ENCODE peak calls at places on chromosomes 6 and 20, in ten cellular contexts. One of them, this sample, is unnamed.
A peak's percentile ranks its signal among the peaks of the same experiment; 100 is the strongest.

GRCh38 chr6:1925743-1926430 is 316.2 kb downstream of the FOXC1 start:
- DNase-seq in cerebellum: no peak
- DNase-seq in ELF-1: no peak
- DNase-seq in AML-193: no peak
- DNase-seq in ascending aorta: no peak
- DNase-seq in CD4-positive, alpha-beta memory T cell: no peak
- DNase-seq in neural progenitor cell: no peak
- DNase-seq in CD8-positive, alpha-beta memory T cell: no peak
- DNase-seq in NCI-H1417 treated with DMSO at 0.1 percent for 48 hours: no peak
- DNase-seq in stimulated activated CD4-positive, alpha-beta T cell treated with anti-CD3 and anti-CD28 coated beads, Interleukin-1b, Interleukin-23, amount 100 ng/mL, for 4 hours: no peak
- DNase-seq in this sample: no peak

GRCh38 chr6:117548797-117549301 is 53.5 kb downstream of the GOPC start:
- DNase-seq in CD8-positive, alpha-beta memory T cell: peak; percentile 43
- DNase-seq in CD4-positive, alpha-beta memory T cell: peak; percentile 52
- DNase-seq in neural progenitor cell: no peak
- DNase-seq in ELF-1: no peak
- DNase-seq in ascending aorta: no peak
- DNase-seq in NCI-H1417 treated with DMSO at 0.1 percent for 48 hours: no peak
- DNase-seq in stimulated activated CD4-positive, alpha-beta T cell treated with anti-CD3 and anti-CD28 coated beads, Interleukin-1b, Interleukin-23, amount 100 ng/mL, for 4 hours: no peak
- DNase-seq in AML-193: peak; percentile 13
- DNase-seq in cerebellum: no peak
- DNase-seq in this sample: no peak

GRCh38 chr6:148175511-148176188 is 167.0 kb upstream of the SASH1 start:
- DNase-seq in ascending aorta: no peak
- DNase-seq in AML-193: no peak
- DNase-seq in NCI-H1417 treated with DMSO at 0.1 percent for 48 hours: no peak
- DNase-seq in neural progenitor cell: no peak
- DNase-seq in cerebellum: no peak
- DNase-seq in stimulated activated CD4-positive, alpha-beta T cell treated with anti-CD3 and anti-CD28 coated beads, Interleukin-1b, Interleukin-23, amount 100 ng/mL, for 4 hours: no peak
- DNase-seq in CD4-positive, alpha-beta memory T cell: no peak
- DNase-seq in ELF-1: no peak
- DNase-seq in CD8-positive, alpha-beta memory T cell: no peak
- DNase-seq in this sample: no peak

GRCh38 chr6:144349690-144350132 is 64.6 kb downstream of the UTRN start:
- DNase-seq in ascending aorta: no peak
- DNase-seq in ELF-1: no peak
- DNase-seq in cerebellum: no peak
- DNase-seq in CD8-positive, alpha-beta memory T cell: peak; percentile 31
- DNase-seq in neural progenitor cell: no peak
- DNase-seq in AML-193: peak; percentile 39
- DNase-seq in CD4-positive, alpha-beta memory T cell: no peak
- DNase-seq in stimulated activated CD4-positive, alpha-beta T cell treated with anti-CD3 and anti-CD28 coated beads, Interleukin-1b, Interleukin-23, amount 100 ng/mL, for 4 hours: no peak
- DNase-seq in NCI-H1417 treated with DMSO at 0.1 percent for 48 hours: no peak
- DNase-seq in this sample: no peak

GRCh38 chr6:32087574-32088486 is 21.3 kb downstream of the TNXB start:
- DNase-seq in neural progenitor cell: peak; percentile 94
- DNase-seq in CD4-positive, alpha-beta memory T cell: peak; percentile 60
- DNase-seq in ELF-1: peak; percentile 85
- DNase-seq in CD8-positive, alpha-beta memory T cell: peak; percentile 49
- DNase-seq in NCI-H1417 treated with DMSO at 0.1 percent for 48 hours: no peak
- DNase-seq in stimulated activated CD4-positive, alpha-beta T cell treated with anti-CD3 and anti-CD28 coated beads, Interleukin-1b, Interleukin-23, amount 100 ng/mL, for 4 hours: peak; percentile 62
- DNase-seq in cerebellum: peak; percentile 67
- DNase-seq in ascending aorta: no peak
- DNase-seq in AML-193: peak; percentile 40
- DNase-seq in this sample: no peak

GRCh38 chr20:5667703-5668528 is 82.3 kb upstream of the SHLD1 start:
- DNase-seq in ascending aorta: no peak
- DNase-seq in neural progenitor cell: no peak
- DNase-seq in stimulated activated CD4-positive, alpha-beta T cell treated with anti-CD3 and anti-CD28 coated beads, Interleukin-1b, Interleukin-23, amount 100 ng/mL, for 4 hours: no peak
- DNase-seq in NCI-H1417 treated with DMSO at 0.1 percent for 48 hours: no peak
- DNase-seq in CD8-positive, alpha-beta memory T cell: no peak
- DNase-seq in AML-193: no peak
- DNase-seq in CD4-positive, alpha-beta memory T cell: no peak
- DNase-seq in ELF-1: no peak
- DNase-seq in cerebellum: no peak
- DNase-seq in this sample: no peak

GRCh38 chr6:140586426-140587061 is 1212.1 kb upstream of the CITED2 start:
- DNase-seq in ELF-1: no peak
- DNase-seq in ascending aorta: no peak
- DNase-seq in AML-193: no peak
- DNase-seq in NCI-H1417 treated with DMSO at 0.1 percent for 48 hours: no peak
- DNase-seq in neural progenitor cell: no peak
- DNase-seq in stimulated activated CD4-positive, alpha-beta T cell treated with anti-CD3 and anti-CD28 coated beads, Interleukin-1b, Interleukin-23, amount 100 ng/mL, for 4 hours: no peak
- DNase-seq in cerebellum: no peak
- DNase-seq in CD8-positive, alpha-beta memory T cell: no peak
- DNase-seq in CD4-positive, alpha-beta memory T cell: no peak
- DNase-seq in this sample: peak; percentile 18

GRCh38 chr6:1321715-1322114 is 9.8 kb downstream of the FOXQ1 start:
- DNase-seq in NCI-H1417 treated with DMSO at 0.1 percent for 48 hours: no peak
- DNase-seq in ascending aorta: no peak
- DNase-seq in AML-193: peak; percentile 84
- DNase-seq in CD8-positive, alpha-beta memory T cell: no peak
- DNase-seq in neural progenitor cell: no peak
- DNase-seq in stimulated activated CD4-positive, alpha-beta T cell treated with anti-CD3 and anti-CD28 coated beads, Interleukin-1b, Interleukin-23, amount 100 ng/mL, for 4 hours: no peak
- DNase-seq in cerebellum: no peak
- DNase-seq in ELF-1: no peak
- DNase-seq in CD4-positive, alpha-beta memory T cell: no peak
- DNase-seq in this sample: no peak

GRCh38 chr6:40380271-40380670 is 206.9 kb downstream of the LRFN2 start:
- DNase-seq in stimulated activated CD4-positive, alpha-beta T cell treated with anti-CD3 and anti-CD28 coated beads, Interleukin-1b, Interleukin-23, amount 100 ng/mL, for 4 hours: no peak
- DNase-seq in ascending aorta: no peak
- DNase-seq in ELF-1: no peak
- DNase-seq in AML-193: no peak
- DNase-seq in NCI-H1417 treated with DMSO at 0.1 percent for 48 hours: no peak
- DNase-seq in CD8-positive, alpha-beta memory T cell: no peak
- DNase-seq in cerebellum: no peak
- DNase-seq in neural progenitor cell: no peak
- DNase-seq in CD4-positive, alpha-beta memory T cell: no peak
- DNase-seq in this sample: no peak

GRCh38 chr6:20028143-20028542 is 184.1 kb downstream of the MBOAT1 start:
- DNase-seq in NCI-H1417 treated with DMSO at 0.1 percent for 48 hours: no peak
- DNase-seq in ascending aorta: no peak
- DNase-seq in CD8-positive, alpha-beta memory T cell: no peak
- DNase-seq in AML-193: no peak
- DNase-seq in cerebellum: no peak
- DNase-seq in stimulated activated CD4-positive, alpha-beta T cell treated with anti-CD3 and anti-CD28 coated beads, Interleukin-1b, Interleukin-23, amount 100 ng/mL, for 4 hours: no peak
- DNase-seq in ELF-1: no peak
- DNase-seq in CD4-positive, alpha-beta memory T cell: no peak
- DNase-seq in neural progenitor cell: no peak
- DNase-seq in this sample: no peak

GRCh38 chr6:95518630-95519227 is 58.6 kb upstream of the MANEA start:
- DNase-seq in cerebellum: no peak
- DNase-seq in neural progenitor cell: no peak
- DNase-seq in NCI-H1417 treated with DMSO at 0.1 percent for 48 hours: no peak
- DNase-seq in ELF-1: no peak
- DNase-seq in AML-193: no peak
- DNase-seq in CD4-positive, alpha-beta memory T cell: no peak
- DNase-seq in ascending aorta: no peak
- DNase-seq in CD8-positive, alpha-beta memory T cell: no peak
- DNase-seq in stimulated activated CD4-positive, alpha-beta T cell treated with anti-CD3 and anti-CD28 coated beads, Interleukin-1b, Interleukin-23, amount 100 ng/mL, for 4 hours: no peak
- DNase-seq in this sample: no peak

GRCh38 chr20:11895832-11896484 is 21.7 kb upstream of the BTBD3 start:
- DNase-seq in NCI-H1417 treated with DMSO at 0.1 percent for 48 hours: no peak
- DNase-seq in cerebellum: no peak
- DNase-seq in neural progenitor cell: no peak
- DNase-seq in CD8-positive, alpha-beta memory T cell: no peak
- DNase-seq in AML-193: no peak
- DNase-seq in ascending aorta: no peak
- DNase-seq in stimulated activated CD4-positive, alpha-beta T cell treated with anti-CD3 and anti-CD28 coated beads, Interleukin-1b, Interleukin-23, amount 100 ng/mL, for 4 hours: no peak
- DNase-seq in CD4-positive, alpha-beta memory T cell: no peak
- DNase-seq in ELF-1: no peak
- DNase-seq in this sample: no peak

GRCh38 chr6:43096451-43097097 is 20.5 kb downstream of the PTK7 start:
- DNase-seq in CD4-positive, alpha-beta memory T cell: no peak
- DNase-seq in NCI-H1417 treated with DMSO at 0.1 percent for 48 hours: no peak
- DNase-seq in ELF-1: peak; percentile 96
- DNase-seq in ascending aorta: no peak
- DNase-seq in stimulated activated CD4-positive, alpha-beta T cell treated with anti-CD3 and anti-CD28 coated beads, Interleukin-1b, Interleukin-23, amount 100 ng/mL, for 4 hours: no peak
- DNase-seq in AML-193: no peak
- DNase-seq in CD8-positive, alpha-beta memory T cell: no peak
- DNase-seq in neural progenitor cell: peak; percentile 72
- DNase-seq in cerebellum: no peak
- DNase-seq in this sample: no peak

GRCh38 chr20:62364911-62365736 is 2.0 kb downstream of the LAMA5 start:
- DNase-seq in ELF-1: peak; percentile 28
- DNase-seq in CD4-positive, alpha-beta memory T cell: no peak
- DNase-seq in cerebellum: no peak
- DNase-seq in ascending aorta: peak; percentile 72
- DNase-seq in CD8-positive, alpha-beta memory T cell: no peak
- DNase-seq in AML-193: no peak
- DNase-seq in stimulated activated CD4-positive, alpha-beta T cell treated with anti-CD3 and anti-CD28 coated beads, Interleukin-1b, Interleukin-23, amount 100 ng/mL, for 4 hours: no peak
- DNase-seq in neural progenitor cell: no peak
- DNase-seq in NCI-H1417 treated with DMSO at 0.1 percent for 48 hours: no peak
- DNase-seq in this sample: no peak

GRCh38 chr6:82169138-82169876 is 78.2 kb downstream of the IBTK start:
- DNase-seq in stimulated activated CD4-positive, alpha-beta T cell treated with anti-CD3 and anti-CD28 coated beads, Interleukin-1b, Interleukin-23, amount 100 ng/mL, for 4 hours: no peak
- DNase-seq in AML-193: no peak
- DNase-seq in NCI-H1417 treated with DMSO at 0.1 percent for 48 hours: no peak
- DNase-seq in cerebellum: no peak
- DNase-seq in CD8-positive, alpha-beta memory T cell: no peak
- DNase-seq in ELF-1: no peak
- DNase-seq in ascending aorta: no peak
- DNase-seq in CD4-positive, alpha-beta memory T cell: no peak
- DNase-seq in neural progenitor cell: no peak
- DNase-seq in this sample: no peak

This sample was measured in NCI-H2107.